ENCODE peak calls at places on chromosome 9, in five cellular contexts. U is HCT116, F is transverse colon, T is HepG2, H is suprapubic skin. I is an unnamed sample.

GRCh38 chr9:133274236-133275104 is 531 bp downstream of the ABO start:
- DNase-seq in U (no peak), F (no peak), T (no peak), H (peak; percentile 61), I (no peak)

GRCh38 chr9:95570150-95570549 is 53.4 kb upstream of the PTCH1 start:
- DNase-seq in U (no peak), F (no peak), T (no peak), H (no peak), I (no peak)

GRCh38 chr9:125110464-125110863 is 32.9 kb downstream of the SCAI start:
- DNase-seq in U (no peak), F (no peak), T (no peak), H (no peak), I (no peak)

GRCh38 chr9:34206561-34206960 is 27.7 kb downstream of the UBAP1 start:
- DNase-seq in U (no peak), F (no peak), T (peak; percentile 22), H (no peak), I (no peak)

GRCh38 chr9:123167474-123167873 is 100.9 kb downstream of the STRBP start:
- DNase-seq in U (no peak), F (no peak), T (no peak), H (no peak), I (no peak)

GRCh38 chr9:33498387-33498786 is 24.7 kb upstream of the NOL6 start:
- DNase-seq in U (no peak), F (no peak), T (no peak), H (no peak), I (no peak)

GRCh38 chr9:14863402-14863801 is 46.8 kb downstream of the FREM1 start:
- DNase-seq in U (no peak), F (no peak), T (no peak), H (no peak), I (no peak)

GRCh38 chr9:84315278-84315877 is 25.2 kb downstream of the SLC28A3 start:
- DNase-seq in U (peak; percentile 61), F (peak; percentile 63), T (peak; percentile 23), H (no peak), I (no peak)

GRCh38 chr9:83964973-83965349 is 15.1 kb downstream of the HNRNPK start:
- DNase-seq in U (no peak), F (no peak), T (no peak), H (no peak), I (no peak)

GRCh38 chr9:75197521-75197920 is 109.2 kb downstream of the OSTF1 start:
- DNase-seq in U (no peak), F (no peak), T (no peak), H (no peak), I (no peak)

GRCh38 chr9:133956520-133957076 is 35.5 kb downstream of the VAV2 start:
- DNase-seq in U (no peak), F (no peak), T (no peak), H (no peak), I (no peak)

GRCh38 chr9:114720296-114720695 is 38.3 kb upstream of the TEX48 start:
- DNase-seq in U (no peak), F (no peak), T (no peak), H (no peak), I (no peak)

GRCh38 chr9:72473474-72474241 is 47.8 kb upstream of the TMC1 start:
- DNase-seq in U (no peak), F (no peak), T (no peak), H (no peak), I (no peak)

GRCh38 chr9:131840220-131840619 is 100.3 kb upstream of the RAPGEF1 start:
- DNase-seq in U (no peak), F (no peak), T (no peak), H (no peak), I (no peak)

GRCh38 chr9:14910178-14910805 is at the start of gene FREM1:
- DNase-seq in U (no peak), F (peak; percentile 32), T (peak; percentile 55), H (no peak), I (no peak)

GRCh38 chr9:78680196-78680595 is 383.3 kb downstream of the PSAT1 start:
- DNase-seq in U (no peak), F (no peak), T (no peak), H (no peak), I (no peak)

GRCh38 chr9:33124716-33125378 is 42.3 kb downstream of the B4GALT1 start:
- DNase-seq in U (no peak), F (no peak), T (no peak), H (no peak), I (no peak)

GRCh38 chr9:78021692-78022091 is 9.9 kb downstream of the GNAQ start:
- DNase-seq in U (no peak), F (peak; percentile 60), T (no peak), H (no peak), I (no peak)

GRCh38 chr9:8234286-8234819 is 434.8 kb upstream of the DMAC1 start:
- DNase-seq in U (no peak), F (no peak), T (no peak), H (no peak), I (no peak)

GRCh38 chr9:123954921-123955320 is 25.0 kb upstream of the DENND1A start:
- DNase-seq in U (no peak), F (no peak), T (no peak), H (no peak), I (no peak)

GRCh38 chr9:89755835-89756234 is 151.0 kb downstream of the GADD45G start:
- DNase-seq in U (no peak), F (no peak), T (no peak), H (no peak), I (no peak)

GRCh38 chr9:7336356-7337075 is 463.1 kb downstream of the DMAC1 start:
- DNase-seq in U (no peak), F (no peak), T (no peak), H (no peak), I (no peak)

GRCh38 chr9:134186471-134187109 is 22.2 kb upstream of the RNU6ATAC start:
- DNase-seq in U (no peak), F (peak; percentile 14), T (no peak), H (peak; percentile 67), I (peak; percentile 5)

GRCh38 chr9:128322342-128323191 is at the start of the genes COQ4 and TRUB2:
- DNase-seq in U (peak; percentile 92), F (peak; percentile 95), T (peak; percentile 89), H (peak; percentile 98), I (peak; percentile 90)
- TF ChIP-seq POLR2A in U (peak; percentile 82), F (peak; percentile 37), T (peak; percentile 85), H (no peak), I (peak; percentile 78)

GRCh38 chr9:127541176-127541575 is 70.9 kb upstream of the STXBP1 start:
- DNase-seq in U (no peak), F (no peak), T (no peak), H (no peak), I (no peak)

GRCh38 chr9:127539982-127540663 is 72.0 kb upstream of the STXBP1 start:
- DNase-seq in U (no peak), F (no peak), T (no peak), H (no peak), I (no peak)

GRCh38 chr9:127541865-127542264 is 70.2 kb upstream of the STXBP1 start:
- DNase-seq in U (no peak), F (no peak), T (no peak), H (no peak), I (no peak)

GRCh38 chr9:127539259-127539981 is 72.7 kb upstream of the STXBP1 start:
- DNase-seq in U (no peak), F (no peak), T (no peak), H (no peak), I (no peak)

GRCh38 chr9:127540664-127541041 is 71.4 kb upstream of the STXBP1 start:
- DNase-seq in U (no peak), F (no peak), T (no peak), H (no peak), I (no peak)
- TF ChIP-seq POLR2AphosphoS5 in U (no peak), F (no peak), T (no peak), H (no peak), I (no peak)

DNA sequence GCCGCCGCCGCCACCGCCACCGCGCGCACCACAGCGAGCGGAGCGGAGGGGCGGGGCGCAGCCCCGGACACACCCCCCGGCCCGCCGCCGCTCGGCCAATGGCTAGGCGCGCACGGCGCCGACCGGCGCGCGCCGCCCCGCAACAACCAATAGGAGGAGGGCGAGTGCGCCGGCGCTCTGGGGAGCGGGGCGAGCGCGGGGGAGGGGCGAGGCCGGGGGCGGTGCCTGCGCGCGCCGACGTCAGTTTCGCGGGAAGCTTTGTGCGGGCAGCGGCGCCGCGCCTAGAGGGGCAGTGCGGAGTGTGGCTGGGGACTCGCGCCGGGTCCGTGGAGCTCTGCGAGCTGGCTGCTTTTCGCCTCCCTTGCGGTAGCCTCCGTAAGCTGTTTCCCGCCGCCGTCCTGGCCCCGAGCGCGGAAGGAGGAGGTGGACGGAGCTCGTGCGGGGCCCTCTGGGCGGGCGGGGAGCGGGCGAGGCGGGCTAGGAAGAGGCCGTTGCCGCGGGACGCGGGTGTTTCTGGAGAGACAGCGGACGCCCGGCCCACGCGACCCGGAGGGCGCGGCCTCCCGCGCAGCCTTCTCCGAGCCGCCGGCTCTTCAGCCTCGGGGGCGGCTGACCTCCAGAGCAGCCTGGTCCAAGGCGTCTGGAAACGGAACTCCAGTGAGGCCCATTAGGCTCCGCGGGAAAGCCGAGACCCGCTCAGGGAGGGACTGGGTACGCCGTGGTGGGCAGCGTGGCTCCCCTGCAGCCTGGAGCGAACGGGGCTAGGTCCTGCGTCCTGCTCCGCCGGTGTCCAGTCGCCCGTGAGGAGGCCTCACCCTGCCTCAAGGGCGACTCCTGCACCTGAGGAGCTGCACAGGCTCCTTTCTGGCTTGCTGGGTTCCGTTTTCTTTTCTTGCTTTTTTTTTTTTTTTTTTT is at the start of gene ZMYND19:
- DNase-seq in U (peak; percentile 62), F (peak; percentile 92), T (peak; percentile 73), H (peak; percentile 92), I (peak; percentile 100)
- TF ChIP-seq POLR2A in U (no peak), F (peak; percentile 31), T (peak; percentile 59), H (no peak), I (peak; percentile 67)

GRCh38 chr9:129487307-129487657 is 133.6 kb downstream of the C9orf50 start:
- DNase-seq in U (no peak), F (no peak), T (no peak), H (no peak), I (no peak)

GRCh38 chr9:129489838-129490582 is 130.9 kb downstream of the C9orf50 start:
- DNase-seq in U (no peak), F (no peak), T (no peak), H (no peak), I (no peak)

GRCh38 chr9:129485140-129485758 is 135.7 kb downstream of the C9orf50 start:
- DNase-seq in U (no peak), F (no peak), T (no peak), H (no peak), I (no peak)

GRCh38 chr9:129486496-129487306 is 134.2 kb downstream of the C9orf50 start:
- DNase-seq in U (no peak), F (no peak), T (no peak), H (peak; percentile 89), I (no peak)

DNA sequence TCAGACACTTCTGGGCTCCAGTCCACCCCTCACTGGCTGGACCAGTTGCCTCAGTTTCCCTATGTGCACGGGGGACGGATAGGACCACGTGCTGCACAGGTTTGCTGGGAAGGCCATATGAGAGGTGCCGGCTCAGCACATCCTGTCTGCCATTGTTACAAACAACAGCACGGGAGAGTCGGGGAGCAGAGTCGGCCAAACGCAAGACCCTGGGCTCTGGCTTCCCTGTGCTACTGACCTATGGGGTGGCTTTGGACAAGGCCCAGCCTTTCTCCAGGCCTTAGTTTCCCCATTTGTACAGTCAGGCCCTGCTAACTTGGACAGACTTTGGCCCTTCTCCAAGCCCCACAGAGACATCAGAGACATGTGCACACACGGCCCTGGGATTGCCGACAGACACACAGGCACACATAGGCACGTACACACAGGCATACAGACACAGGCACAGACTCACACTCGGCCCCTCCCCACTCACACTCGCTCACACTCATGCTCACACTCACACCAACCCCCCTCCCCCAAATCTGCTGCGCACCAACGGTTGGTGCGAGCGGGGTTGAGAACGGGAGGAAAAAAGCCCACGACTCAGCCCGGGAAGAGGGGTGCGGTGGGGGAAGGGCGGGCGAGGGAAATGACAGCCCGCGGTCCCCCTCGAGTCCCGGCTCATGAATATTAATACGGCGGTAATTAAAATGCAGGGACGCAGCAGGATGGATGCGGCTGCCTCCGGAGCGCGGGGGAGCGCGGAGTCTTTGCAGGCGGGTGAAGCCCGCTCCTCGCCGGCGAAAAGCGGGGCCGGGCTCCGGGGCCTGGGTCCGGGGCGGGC is 133.0 kb downstream of the C9orf50 start:
- DNase-seq in U (no peak), F (no peak), T (no peak), H (peak; percentile 83), I (no peak)
- TF ChIP-seq POLR2AphosphoS5 in U (no peak), F (peak; percentile 3), T (no peak), H (no peak), I (no peak)

I was measured in GM12892.